ENCODE peak calls at places on chromosomes 5 and 9, in four cellular contexts. H is stimulated activated naive CD8-positive, alpha-beta T cell treated with anti-CD3 and anti-CD28 coated beads, Interleukin-15, Interleukin-2, amounts not matched to agents 100 U/mL and 50 U/mL, for 24 hours; E is T-helper 1 cell; L is renal cortical epithelial cell. W is an unnamed sample.

GRCh38 chr5:102722930-102723329 is 32.2 kb upstream of the PAM start:
- DNase-seq in H (no peak), E (no peak), L (peak), W (no peak)

GRCh38 chr5:103120607-103121200 is 603 bp downstream of the PPIP5K2 start:
- DNase-seq in L (peak), E (no peak), H (peak), W (no peak)

GRCh38 chr9:84340535-84340934 is at the start of gene SLC28A3:
- DNase-seq in E (no peak), L (no peak), H (no peak), W (no peak)

GRCh38 chr9:2395814-2396213 is 225.8 kb upstream of the VLDLR start:
- DNase-seq in L (no peak), H (no peak), E (no peak), W (no peak)

GRCh38 chr9:111016046-111017026 is 21.9 kb downstream of the LPAR1 start:
- DNase-seq in E (no peak), L (no peak), H (no peak), W (no peak)

GRCh38 chr9:16744386-16744785 is 126.1 kb downstream of the BNC2 start:
- DNase-seq in E (no peak), L (no peak), H (no peak), W (no peak)

GRCh38 chr9:136940526-136941230 is 3.9 kb downstream of the FBXW5 start:
- DNase-seq in H (no peak), E (no peak), L (no peak), W (no peak)

GRCh38 chr9:95477441-95477840 is 39.3 kb downstream of the PTCH1 start:
- DNase-seq in H (no peak), E (no peak), L (no peak), W (no peak)

GRCh38 chr5:141517902-141518610 is 29.2 kb downstream of the PCDHGC5 start:
- DNase-seq in H (no peak), E (no peak), L (no peak), W (peak)

GRCh38 chr5:140986117-140986521 is 19.8 kb downstream of the PCDHAC2 start:
- DNase-seq in H (no peak), E (no peak), L (no peak), W (no peak)

GRCh38 chr5:128711216-128711615 is 173.2 kb upstream of the FBN2 start:
- DNase-seq in H (no peak), L (no peak), E (no peak), W (no peak)

GRCh38 chr5:118705931-118706330 is 282.4 kb downstream of the DTWD2 start:
- DNase-seq in E (no peak), H (no peak), L (peak), W (no peak)

W was measured in vagina.